ENCODE peak calls at places on chromosomes 1 and 21, in four cellular contexts. Q, T, K and I are unnamed samples.

GRCh38 chr1:81803423-81804103 is 2.8 kb downstream of the ADGRL2 start:
- DNase-seq in T (no peak), Q (peak; percentile 77), K (peak; percentile 83), I (no peak)

GRCh38 chr1:184037849-184038591 is 492 bp upstream of the COLGALT2 start:
- DNase-seq in T (no peak), K (no peak), Q (no peak), I (no peak)

GRCh38 chr1:2913091-2913490 is 108.2 kb upstream of the ACTRT2 start:
- DNase-seq in Q (no peak), K (no peak), T (no peak), I (no peak)

GRCh38 chr1:156881663-156882062 is 11.9 kb upstream of the PEAR1 start:
- DNase-seq in K (no peak), Q (no peak), T (no peak), I (no peak)

GRCh38 chr1:2548068-2548589 is 8.0 kb upstream of the TNFRSF14 start:
- DNase-seq in T (peak; percentile 78), K (peak; percentile 88), Q (peak; percentile 76), I (peak; percentile 94)

GRCh38 chr1:234725177-234726132 is 115.5 kb upstream of the IRF2BP2 start:
- DNase-seq in T (peak; percentile 28), Q (no peak), K (no peak), I (no peak)

GRCh38 chr1:153646672-153647374 is 11.7 kb upstream of the SNAPIN start:
- DNase-seq in K (no peak), Q (no peak), T (no peak), I (no peak)

GRCh38 chr1:161258439-161259386 is at the start of gene PCP4L1:
- DNase-seq in T (no peak), Q (peak; percentile 73), K (peak; percentile 92), I (no peak)

GRCh38 chr1:228753933-228754332 is 18.7 kb downstream of the RHOU start:
- DNase-seq in Q (no peak), K (no peak), T (no peak), I (no peak)

GRCh38 chr1:27555700-27556424 is 48.1 kb downstream of the AHDC1 start:
- DNase-seq in T (peak; percentile 70), Q (no peak), K (no peak), I (no peak)

GRCh38 chr1:98030483-98030882 is 109.6 kb upstream of the DPYD start:
- DNase-seq in K (no peak), T (no peak), Q (no peak), I (no peak)

GRCh38 chr1:41387667-41388091 is 26.4 kb downstream of the FOXO6 start:
- DNase-seq in Q (peak; percentile 61), T (no peak), K (peak; percentile 92), I (no peak)

GRCh38 chr1:192580351-192580962 is 4.9 kb downstream of the RGS1 start:
- DNase-seq in K (peak; percentile 38), Q (no peak), T (no peak), I (peak; percentile 54)

GRCh38 chr1:70499695-70500094 is 88.6 kb downstream of the CTH start:
- DNase-seq in K (no peak), Q (no peak), T (no peak), I (no peak)

GRCh38 chr1:62438163-62438562 is 1.3 kb downstream of the USP1 start:
- DNase-seq in T (no peak), K (no peak), Q (no peak), I (peak; percentile 59)

GRCh38 chr21:29748391-29749167 is 191.2 kb downstream of the GRIK1 start:
- DNase-seq in T (no peak), Q (no peak), K (no peak), I (no peak)

GRCh38 chr1:93964096-93964776 is 55.0 kb upstream of the GCLM start:
- DNase-seq in Q (no peak), T (no peak), K (no peak), I (no peak)

GRCh38 chr1:93965888-93966287 is 56.7 kb upstream of the GCLM start:
- DNase-seq in Q (no peak), K (no peak), T (no peak), I (no peak)

GRCh38 chr1:93963585-93963984 is 54.4 kb upstream of the GCLM start:
- DNase-seq in T (no peak), Q (no peak), K (no peak), I (no peak)

GRCh38 chr1:93964777-93965200 is 55.6 kb upstream of the GCLM start:
- DNase-seq in Q (no peak), T (no peak), K (no peak), I (no peak)

DNA sequence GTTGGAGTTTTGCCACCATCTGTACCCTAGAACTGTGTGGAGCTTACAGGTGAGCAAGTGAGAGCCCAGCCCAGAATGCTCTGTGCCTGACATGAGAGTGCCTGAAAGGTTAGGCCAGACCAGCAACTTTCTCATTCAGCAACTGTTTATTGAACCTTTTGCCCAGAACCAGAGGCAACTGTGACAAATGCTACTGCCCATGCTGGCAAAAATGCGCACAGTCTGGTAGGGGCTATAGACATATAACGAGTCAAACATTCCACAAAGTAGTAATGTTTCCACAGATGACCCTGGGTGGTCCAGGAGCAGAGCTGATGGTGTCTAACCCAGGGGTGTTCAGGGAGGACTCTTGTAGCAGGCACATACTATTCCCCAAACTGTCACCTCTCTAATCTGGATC is 56.0 kb upstream of the GCLM start:
- DNase-seq in Q (no peak), K (no peak), T (no peak), I (no peak)
- H2AFZ ChIP-seq in Q (no peak overlapping the region), K (no peak overlapping the region), T (no peak overlapping the region), I (no peak overlapping the region)

DNA sequence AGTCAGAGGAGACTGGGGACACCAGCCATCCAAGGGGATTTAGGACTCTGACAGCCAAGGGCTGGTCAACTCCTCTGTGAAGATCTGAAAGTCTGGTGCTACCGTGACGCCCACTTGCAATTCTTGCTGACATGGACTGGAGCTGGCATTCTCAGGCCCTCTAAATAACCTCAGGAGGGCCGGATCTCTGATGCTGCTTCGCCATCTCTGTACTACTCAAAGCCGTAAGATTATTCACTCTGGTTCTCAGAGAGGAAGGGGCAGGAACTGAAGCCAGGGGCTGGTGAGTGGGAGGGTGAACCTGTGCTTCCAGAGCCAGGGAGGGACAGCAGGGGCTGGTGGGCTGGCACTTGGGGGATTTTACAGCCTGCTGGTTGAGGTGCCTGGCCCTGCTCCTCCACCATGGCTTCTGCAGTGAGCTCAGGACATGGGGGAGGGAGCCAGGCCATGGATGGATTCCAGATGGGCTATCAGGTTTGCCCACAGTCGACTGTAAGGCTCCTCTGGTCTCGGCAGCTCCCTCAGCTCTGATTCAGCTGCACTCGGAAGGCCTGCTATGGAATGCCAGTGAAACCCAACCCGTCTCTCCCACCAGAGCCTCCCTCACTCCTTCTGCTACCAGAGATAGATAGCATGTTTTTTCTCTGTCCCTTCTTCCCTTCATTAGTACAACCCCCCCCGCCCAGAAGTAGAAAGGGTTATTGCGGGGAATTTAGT is 84.5 kb downstream of the PLXNA2 start:
- DNase-seq in Q (no peak), T (peak; percentile 55), K (no peak), I (no peak)
- H3K4me1 ChIP-seq in Q (peaks cover 34% of the 10 kb centered on the region), T (peaks cover 22% of the 10 kb centered on the region), K (peaks cover 70% of the 10 kb centered on the region), I (no peaks in the 10 kb centered on the region)

GRCh38 chr1:205061227-205061626 is 18.2 kb downstream of the CNTN2 start:
- DNase-seq in Q (no peak), T (no peak), K (no peak), I (no peak)
- H2AFZ ChIP-seq in Q (peak overlapping the region; percentile 93), T (no peak overlapping the region), K (peak overlapping the region; percentile 46), I (no peak overlapping the region)

DNA sequence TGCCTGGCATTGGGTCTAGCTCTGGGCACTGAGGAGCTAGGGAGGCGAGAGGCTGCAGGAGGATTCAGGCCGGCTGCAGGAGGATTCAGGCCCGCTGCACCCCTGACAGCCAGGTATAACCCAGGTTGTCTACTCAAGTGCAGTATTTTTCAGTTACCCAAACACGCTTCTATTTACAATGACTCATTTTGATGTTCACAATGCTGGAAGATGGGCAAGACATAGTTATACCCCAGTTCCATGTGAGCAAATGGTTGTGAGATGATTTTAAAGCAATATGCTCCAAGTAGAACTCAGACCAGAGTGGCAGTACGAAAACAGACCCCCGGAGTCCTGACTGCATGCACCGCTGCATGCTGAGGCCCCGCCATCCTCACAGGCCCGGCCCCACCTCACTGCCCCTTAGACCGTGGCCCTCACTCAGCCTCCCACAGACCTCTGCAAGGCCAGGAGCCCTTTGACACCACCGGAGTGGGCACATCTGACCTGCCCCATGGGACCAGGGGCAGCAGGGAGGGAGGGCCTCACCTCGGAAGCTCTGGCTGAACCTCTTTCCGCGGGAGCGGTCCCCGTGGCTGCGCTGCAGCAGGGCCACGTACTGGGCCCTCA is 553 bp downstream of the LEFTY1 start:
- DNase-seq in Q (no peak), K (no peak), T (no peak), I (no peak)
- H3K4me1 ChIP-seq in Q (peaks cover 12% of the 10 kb centered on the region), K (no peaks in the 10 kb centered on the region), T (no peaks in the 10 kb centered on the region), I (no peaks in the 10 kb centered on the region)

GRCh38 chr1:216071227-216071626 is 352.0 kb downstream of the USH2A start:
- DNase-seq in Q (no peak), T (no peak), K (no peak), I (no peak)
- H2AFZ ChIP-seq in Q (peak overlapping the region; percentile 88), T (no peak overlapping the region), K (peak overlapping the region; percentile 68), I (no peak overlapping the region)

GRCh38 chr1:8418301-8418700 is 100.4 kb downstream of the SLC45A1 start:
- DNase-seq in K (no peak), Q (no peak), T (no peak), I (no peak)

GRCh38 chr1:8419861-8420260 is 101.9 kb downstream of the SLC45A1 start:
- DNase-seq in K (peak; percentile 53), T (no peak), Q (no peak), I (no peak)

GRCh38 chr1:8421721-8422120 is 103.8 kb downstream of the SLC45A1 start:
- DNase-seq in T (no peak), Q (no peak), K (peak; percentile 29), I (no peak)

GRCh38 chr1:8419172-8419571 is 101.3 kb downstream of the SLC45A1 start:
- DNase-seq in K (peak; percentile 53), T (no peak), Q (no peak), I (no peak)

DNA sequence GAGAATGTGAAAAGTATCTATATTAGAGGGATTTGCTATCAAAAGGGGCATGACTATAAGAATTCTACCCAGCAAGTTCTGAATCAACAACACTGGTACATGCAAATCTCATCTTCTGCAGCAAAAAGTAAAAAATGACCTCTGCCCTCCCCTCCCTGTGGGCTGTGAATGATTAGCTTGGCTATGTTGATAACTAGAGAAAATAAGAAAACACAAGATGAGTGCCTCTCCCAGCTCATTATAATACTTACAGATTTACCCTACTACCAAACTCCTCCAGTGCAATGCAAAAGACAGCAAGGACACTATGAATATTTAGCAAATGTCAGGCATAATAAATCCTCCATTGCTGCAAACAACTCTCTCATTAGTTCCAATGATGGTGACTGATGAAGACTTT is 102.4 kb downstream of the SLC45A1 start:
- DNase-seq in K (no peak), Q (no peak), T (no peak), I (no peak)
- H3K4me1 ChIP-seq in K (peaks cover 64% of the 10 kb centered on the region), Q (peaks cover 45% of the 10 kb centered on the region), T (peaks cover 21% of the 10 kb centered on the region), I (peaks cover 68% of the 10 kb centered on the region)